ENCODE peak calls at places on chromosomes 13 and 19, in eight cellular contexts. D is heart right ventricle; G is pancreas; X is trophoblast cell; Z is CD8-positive, alpha-beta T cell; W is left ventricle myocardium inferior; Q is HCT116; A is aorta. L is an unnamed sample.

GRCh38 chr19:35029737-35030256 is 473 bp upstream of the SCN1B start:
- DNase-seq in D (no peak), G (no peak), X (no peak), Z (no peak), W (no peak), Q (no peak), A (no peak), L (no peak)

GRCh38 chr13:34587586-34587985 is 354.5 kb upstream of the NBEA start:
- DNase-seq in D (no peak), G (no peak), X (no peak), Z (no peak), W (no peak), Q (no peak), A (no peak), L (no peak)

GRCh38 chr19:5826531-5827341 is 12.8 kb downstream of the FUT6 start:
- DNase-seq in D (peak; percentile 70), G (peak; percentile 94), X (peak; percentile 79), Z (no peak), W (peak; percentile 66), Q (peak; percentile 74), A (no peak), L (no peak)

GRCh38 chr13:51844862-51845573 is at the start of gene TMEM272:
- DNase-seq in D (peak; percentile 31), G (peak; percentile 74), X (peak; percentile 76), Z (peak; percentile 54), W (peak; percentile 42), Q (peak; percentile 23), A (peak; percentile 64), L (no peak)

GRCh38 chr13:55229906-55230569 is 1910.7 kb upstream of the PRR20A start:
- DNase-seq in D (no peak), G (no peak), X (no peak), Z (no peak), W (no peak), Q (no peak), A (no peak), L (no peak)

GRCh38 chr19:46722421-46723022 is 5.6 kb upstream of the PRKD2 start:
- DNase-seq in D (no peak), G (no peak), X (no peak), Z (no peak), W (no peak), Q (no peak), A (peak; percentile 37), L (no peak)

GRCh38 chr13:24986826-24987225 is 109.1 kb upstream of the PABPC3 start:
- DNase-seq in D (no peak), G (no peak), X (no peak), Z (no peak), W (no peak), Q (no peak), A (no peak), L (no peak)

GRCh38 chr19:37506387-37507166 is at the start of gene ZNF793:
- DNase-seq in D (peak; percentile 88), G (peak; percentile 77), X (peak; percentile 89), Z (peak; percentile 83), W (peak; percentile 85), Q (no peak), A (peak; percentile 83), L (peak; percentile 72)

GRCh38 chr13:90793261-90793785 is 554.2 kb upstream of the MIR17HG start:
- DNase-seq in D (no peak), G (no peak), X (no peak), Z (no peak), W (no peak), Q (no peak), A (no peak), L (no peak)

GRCh38 chr13:33865945-33866344 is 48.0 kb downstream of the RFC3 start:
- DNase-seq in D (no peak), G (no peak), X (no peak), Z (no peak), W (no peak), Q (no peak), A (no peak), L (no peak)

GRCh38 chr19:11798391-11799296 is at the start of gene ZNF491:
- DNase-seq in D (peak; percentile 94), G (peak; percentile 95), X (peak; percentile 93), Z (peak; percentile 87), W (peak; percentile 93), Q (no peak), A (peak; percentile 96), L (peak; percentile 69)

GRCh38 chr19:50725218-50725931 is 2.2 kb downstream of the CLEC11A start:
- DNase-seq in D (no peak), G (no peak), X (no peak), Z (no peak), W (no peak), Q (peak; percentile 23), A (no peak), L (no peak)

GRCh38 chr13:101490400-101491015 is 38.0 kb downstream of the ITGBL1 start:
- DNase-seq in D (no peak), G (no peak), X (peak; percentile 8), Z (no peak), W (no peak), Q (no peak), A (no peak), L (no peak)

GRCh38 chr13:72586519-72586918 is 140.9 kb downstream of the MZT1 start:
- DNase-seq in D (no peak), G (no peak), X (no peak), Z (no peak), W (no peak), Q (no peak), A (no peak), L (no peak)

GRCh38 chr13:76837811-76838210 is 48.4 kb downstream of the KCTD12 start:
- DNase-seq in D (no peak), G (no peak), X (no peak), Z (no peak), W (no peak), Q (no peak), A (no peak), L (no peak)

GRCh38 chr19:4130635-4131438 is 6.9 kb upstream of the MAP2K2 start:
- DNase-seq in D (no peak), G (no peak), X (peak; percentile 89), Z (no peak), W (no peak), Q (peak; percentile 40), A (no peak), L (no peak)

GRCh38 chr13:86684402-86684801 is 885.2 kb upstream of the SLITRK6 start:
- DNase-seq in D (no peak), G (no peak), X (no peak), Z (no peak), W (no peak), Q (no peak), A (no peak), L (no peak)

GRCh38 chr19:46716013-46716671 is 772 bp downstream of the PRKD2 start:
- DNase-seq in D (no peak), G (peak; percentile 56), X (no peak), Z (no peak), W (no peak), Q (no peak), A (peak; percentile 69), L (no peak)

GRCh38 chr19:39246951-39247669 is 1.5 kb downstream of the IFNL4 start:
- DNase-seq in D (peak; percentile 16), G (peak; percentile 40), X (no peak), Z (peak; percentile 22), W (peak; percentile 29), Q (no peak), A (no peak), L (no peak)

GRCh38 chr13:68616600-68617222 is 1386.6 kb upstream of the PCDH9 start:
- DNase-seq in D (no peak), G (no peak), X (no peak), Z (no peak), W (no peak), Q (no peak), A (no peak), L (no peak)

GRCh38 chr13:92320323-92320722 is 906.3 kb upstream of the GPC6 start:
- DNase-seq in D (no peak), G (no peak), X (no peak), Z (no peak), W (no peak), Q (no peak), A (no peak), L (no peak)

DNA sequence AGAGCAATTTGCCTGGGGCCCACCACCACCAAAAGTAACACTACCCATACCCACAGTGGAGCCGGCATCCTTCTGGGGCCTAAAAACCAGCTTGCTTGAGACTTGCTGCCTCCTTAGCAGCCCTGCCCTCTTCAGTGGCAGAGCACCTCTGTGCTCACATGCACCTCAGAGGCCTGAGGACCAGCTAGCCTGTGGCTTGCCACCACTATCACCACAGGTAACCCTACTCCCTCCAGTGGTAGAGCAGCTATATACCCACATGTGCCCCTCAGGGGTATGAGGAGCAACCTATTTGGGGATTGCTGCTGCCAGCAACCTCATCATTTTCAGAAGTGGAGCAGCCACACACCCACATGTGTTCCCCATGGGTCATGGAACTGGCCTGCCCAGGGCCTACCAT is 111.4 kb upstream of the SPRY2 start:
- DNase-seq in D (no peak), G (no peak), X (no peak), Z (no peak), W (no peak), Q (no peak), A (no peak), L (no peak)
- H3K9me3 ChIP-seq in D (no peaks in the 10 kb centered on the region), G (no peaks in the 10 kb centered on the region), X (peaks cover 1% of the 10 kb centered on the region), Z (no peaks in the 10 kb centered on the region), W (no peaks in the 10 kb centered on the region), Q (no peaks in the 10 kb centered on the region), A (no peaks in the 10 kb centered on the region), L (no peaks in the 10 kb centered on the region)

GRCh38 chr19:53224606-53225005 is 30.1 kb downstream of the ZNF677 start:
- DNase-seq in D (no peak), G (no peak), X (no peak), Z (no peak), W (no peak), Q (no peak), A (no peak), L (no peak)
- H3K9me3 ChIP-seq in D (peaks cover 86% of the 10 kb centered on the region), G (no peaks in the 10 kb centered on the region), X (peaks cover 14% of the 10 kb centered on the region), Z (peaks cover 15% of the 10 kb centered on the region), W (peaks cover 92% of the 10 kb centered on the region), Q (peaks cover 10% of the 10 kb centered on the region), A (peaks cover 17% of the 10 kb centered on the region), L (peaks cover 27% of the 10 kb centered on the region)

DNA sequence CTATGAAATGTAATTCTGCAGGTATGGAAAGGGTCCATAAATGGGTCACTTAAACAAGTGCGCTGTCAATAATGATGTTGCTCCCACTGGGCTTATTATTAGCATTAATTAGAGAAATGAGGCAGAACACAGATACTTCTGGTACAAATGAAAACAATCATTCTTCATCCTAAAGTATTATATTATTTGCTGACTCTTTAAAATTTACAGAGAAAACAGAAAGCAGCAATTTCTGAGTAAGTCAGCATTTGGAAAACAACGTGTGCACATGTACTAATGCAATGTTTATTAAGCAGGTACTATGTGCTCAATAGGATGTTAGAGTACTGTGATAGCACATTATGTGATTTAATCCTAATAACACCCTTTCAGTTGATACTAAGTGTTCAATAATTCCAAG is 2.4 kb upstream of the ZNF676 start:
- DNase-seq in D (no peak), G (no peak), X (no peak), Z (no peak), W (no peak), Q (no peak), A (no peak), L (no peak)
- H3K9me3 ChIP-seq in D (peaks cover 31% of the 10 kb centered on the region), G (no peaks in the 10 kb centered on the region), X (peaks cover 3% of the 10 kb centered on the region), Z (no peaks in the 10 kb centered on the region), W (peaks cover 87% of the 10 kb centered on the region), Q (no peaks in the 10 kb centered on the region), A (peaks cover 7% of the 10 kb centered on the region), L (no peaks in the 10 kb centered on the region)

DNA sequence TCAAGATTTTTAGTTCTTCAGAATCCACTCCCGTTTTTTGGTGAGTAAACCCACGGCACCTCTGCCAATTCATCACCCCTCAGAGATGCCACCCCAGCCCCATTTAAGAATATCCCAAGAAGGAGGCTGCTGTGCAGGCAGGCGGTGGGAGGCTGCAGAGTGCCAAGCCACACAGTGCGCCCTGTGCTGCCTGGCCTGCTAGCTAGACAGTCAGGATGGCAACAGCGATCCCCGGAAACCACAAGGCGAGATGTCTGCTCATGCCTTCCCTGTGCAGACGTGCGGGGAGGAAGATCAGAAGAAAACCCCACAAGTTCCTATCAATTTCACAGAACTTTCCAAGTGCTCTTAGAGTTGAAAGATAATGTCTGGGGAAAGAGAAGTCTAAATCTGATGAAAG is 64.8 kb upstream of the GPR183 start:
- DNase-seq in D (no peak), G (no peak), X (no peak), Z (peak; percentile 66), W (no peak), Q (no peak), A (no peak), L (peak; percentile 67)
- H3K9me3 ChIP-seq in D (no peaks in the 10 kb centered on the region), G (no peaks in the 10 kb centered on the region), X (no peaks in the 10 kb centered on the region), Z (no peaks in the 10 kb centered on the region), W (no peaks in the 10 kb centered on the region), Q (no peaks in the 10 kb centered on the region), A (no peaks in the 10 kb centered on the region), L (no peaks in the 10 kb centered on the region)